ENCODE peak calls at places on chromosomes 11 and 22, in nine cellular contexts. O is naive thymus-derived CD4-positive, alpha-beta T cell; J is A549; U is neuronal stem cell; V is hepatocyte; R is K562; B is astrocyte; H is CD8-positive, alpha-beta T cell; M is heart right ventricle. I is an unnamed sample.

GRCh38 chr11:6333112-6333511 is 12.8 kb upstream of the CAVIN3 start:
- DNase-seq in R (no peak), U (no peak), M (no peak), J (no peak), V (no peak), H (no peak), B (no peak), O (no peak), I (no peak)

GRCh38 chr22:26502688-26503561 is 9.3 kb downstream of the TFIP11 start:
- DNase-seq in O (peak; percentile 15), M (peak; percentile 25), H (peak; percentile 56), U (peak; percentile 31), R (no peak), J (peak; percentile 37), B (peak; percentile 37), V (peak; percentile 48), I (peak; percentile 53)

GRCh38 chr11:23123766-23124165 is 263.5 kb upstream of the CCDC179 start:
- DNase-seq in V (peak; percentile 49), R (no peak), M (no peak), U (no peak), H (no peak), B (peak; percentile 57), O (no peak), J (peak; percentile 16), I (peak; percentile 43)

GRCh38 chr11:107566569-107566968 is 1.0 kb upstream of the ALKBH8 start:
- DNase-seq in B (no peak), V (no peak), U (no peak), O (no peak), J (no peak), R (no peak), H (no peak), M (no peak), I (no peak)

GRCh38 chr11:25039165-25039564 is 542.3 kb downstream of the LUZP2 start:
- DNase-seq in O (no peak), J (no peak), M (no peak), H (no peak), U (no peak), B (no peak), V (no peak), R (no peak), I (no peak)

GRCh38 chr11:61736310-61736709 is 16.1 kb upstream of the MYRF start:
- DNase-seq in J (no peak), V (no peak), U (no peak), M (no peak), H (no peak), B (no peak), R (no peak), O (no peak), I (no peak)

GRCh38 chr11:1933416-1934325 is 13.5 kb upstream of the MRPL23 start:
- DNase-seq in J (no peak), V (no peak), B (no peak), M (no peak), U (no peak), O (no peak), H (no peak), R (no peak), I (no peak)

GRCh38 chr22:21015051-21016006 is at the start of gene P2RX6:
- DNase-seq in U (no peak), V (no peak), R (peak; percentile 81), B (peak; percentile 16), M (peak; percentile 67), O (no peak), J (no peak), H (no peak), I (no peak)

GRCh38 chr11:122342089-122342749 is 226.2 kb upstream of the BLID start:
- DNase-seq in O (no peak), H (no peak), U (no peak), R (no peak), V (no peak), J (peak; percentile 5), B (no peak), M (no peak), I (no peak)

GRCh38 chr11:32473282-32473909 is 38.1 kb upstream of the WT1 start:
- DNase-seq in U (no peak), B (no peak), R (no peak), J (no peak), V (no peak), M (no peak), O (no peak), H (no peak), I (no peak)

GRCh38 chr11:62071408-62071807 is 52.4 kb upstream of the INCENP start:
- DNase-seq in J (no peak), H (no peak), B (no peak), U (no peak), V (no peak), R (no peak), O (no peak), M (no peak), I (no peak)

GRCh38 chr11:114173836-114174235 is 114.3 kb downstream of the ZBTB16 start:
- DNase-seq in B (no peak), V (no peak), U (no peak), M (no peak), O (no peak), R (no peak), J (no peak), H (no peak), I (no peak)
- H3K4me1 ChIP-seq in B (no peaks in the 10 kb centered on the region), V (peaks cover 97% of the 10 kb centered on the region), U (peaks cover 49% of the 10 kb centered on the region), M (peaks cover 82% of the 10 kb centered on the region), O (peaks cover 52% of the 10 kb centered on the region), R (no peaks in the 10 kb centered on the region), J (no peaks in the 10 kb centered on the region), H (peaks cover 71% of the 10 kb centered on the region), I (no peaks in the 10 kb centered on the region)

GRCh38 chr11:29249713-29250112 is 767.1 kb downstream of the KCNA4 start:
- DNase-seq in B (no peak), V (no peak), M (no peak), J (no peak), O (no peak), H (no peak), R (no peak), U (no peak), I (no peak)
- H3K4me1 ChIP-seq in B (no peaks in the 10 kb centered on the region), V (no peaks in the 10 kb centered on the region), M (no peaks in the 10 kb centered on the region), J (no peaks in the 10 kb centered on the region), O (no peaks in the 10 kb centered on the region), H (no peaks in the 10 kb centered on the region), R (no peaks in the 10 kb centered on the region), U (no peaks in the 10 kb centered on the region), I (no peaks in the 10 kb centered on the region)

GRCh38 chr11:76835928-76836612 is 24.6 kb upstream of the ACER3 start:
- DNase-seq in O (no peak), J (peak; percentile 64), R (no peak), V (peak; percentile 53), U (no peak), B (peak; percentile 61), H (no peak), M (no peak), I (no peak)

GRCh38 chr11:76835030-76835429 is 25.7 kb upstream of the ACER3 start:
- DNase-seq in R (no peak), J (no peak), U (no peak), B (no peak), O (no peak), V (no peak), M (no peak), H (no peak), I (no peak)

GRCh38 chr11:76831911-76832310 is 28.8 kb upstream of the ACER3 start:
- DNase-seq in H (no peak), U (no peak), M (no peak), B (no peak), R (no peak), J (no peak), O (no peak), V (no peak), I (no peak)

GRCh38 chr11:76832365-76832764 is 28.4 kb upstream of the ACER3 start:
- DNase-seq in H (no peak), J (no peak), O (no peak), R (no peak), U (no peak), M (no peak), V (no peak), B (no peak), I (no peak)

DNA sequence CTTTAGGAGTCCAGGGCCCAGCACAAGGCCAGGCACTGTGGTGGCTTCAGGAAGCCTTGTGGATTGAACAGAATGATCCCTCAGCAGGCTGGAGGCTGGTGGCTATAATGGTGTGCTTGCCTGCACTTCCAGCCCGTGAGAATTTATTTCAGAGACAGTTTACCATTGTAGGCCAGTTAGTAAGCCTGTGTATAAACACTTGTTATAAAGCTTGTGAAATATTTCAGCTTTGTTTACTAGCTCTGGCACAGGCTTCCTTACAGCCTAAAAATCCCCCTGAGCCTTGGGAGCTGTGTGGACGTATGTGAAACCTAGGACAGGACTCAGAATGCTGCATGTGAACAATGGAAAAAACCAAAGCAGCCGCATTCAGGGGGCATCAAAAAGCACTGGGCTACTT is 26.6 kb upstream of the ACER3 start:
- DNase-seq in H (no peak), U (no peak), M (no peak), O (no peak), B (no peak), J (no peak), R (no peak), V (peak; percentile 19), I (no peak)
- H3K4me1 ChIP-seq in H (no peaks in the 10 kb centered on the region), U (peaks cover 5% of the 10 kb centered on the region), M (peaks cover 6% of the 10 kb centered on the region), O (no peaks in the 10 kb centered on the region), B (no peaks in the 10 kb centered on the region), J (peaks cover 33% of the 10 kb centered on the region), R (peaks cover 29% of the 10 kb centered on the region), V (peaks cover 13% of the 10 kb centered on the region), I (no peaks in the 10 kb centered on the region)

GRCh38 chr11:34654491-34655334 is 33.8 kb downstream of the EHF start:
- DNase-seq in H (no peak), U (no peak), B (peak; percentile 37), M (peak; percentile 44), O (no peak), V (peak; percentile 70), R (no peak), J (peak; percentile 98), I (peak; percentile 54)

GRCh38 chr11:34655335-34656008 is 34.6 kb downstream of the EHF start:
- DNase-seq in M (no peak), O (no peak), V (no peak), U (no peak), R (no peak), J (peak; percentile 76), B (peak; percentile 89), H (no peak), I (no peak)

GRCh38 chr11:34653031-34653430 is 32.1 kb downstream of the EHF start:
- DNase-seq in H (no peak), O (no peak), M (no peak), U (no peak), V (no peak), J (no peak), R (no peak), B (no peak), I (no peak)

GRCh38 chr11:34652191-34652958 is 31.5 kb downstream of the EHF start:
- DNase-seq in M (no peak), O (no peak), B (peak; percentile 36), H (no peak), U (no peak), J (no peak), V (no peak), R (peak; percentile 48), I (no peak)

DNA sequence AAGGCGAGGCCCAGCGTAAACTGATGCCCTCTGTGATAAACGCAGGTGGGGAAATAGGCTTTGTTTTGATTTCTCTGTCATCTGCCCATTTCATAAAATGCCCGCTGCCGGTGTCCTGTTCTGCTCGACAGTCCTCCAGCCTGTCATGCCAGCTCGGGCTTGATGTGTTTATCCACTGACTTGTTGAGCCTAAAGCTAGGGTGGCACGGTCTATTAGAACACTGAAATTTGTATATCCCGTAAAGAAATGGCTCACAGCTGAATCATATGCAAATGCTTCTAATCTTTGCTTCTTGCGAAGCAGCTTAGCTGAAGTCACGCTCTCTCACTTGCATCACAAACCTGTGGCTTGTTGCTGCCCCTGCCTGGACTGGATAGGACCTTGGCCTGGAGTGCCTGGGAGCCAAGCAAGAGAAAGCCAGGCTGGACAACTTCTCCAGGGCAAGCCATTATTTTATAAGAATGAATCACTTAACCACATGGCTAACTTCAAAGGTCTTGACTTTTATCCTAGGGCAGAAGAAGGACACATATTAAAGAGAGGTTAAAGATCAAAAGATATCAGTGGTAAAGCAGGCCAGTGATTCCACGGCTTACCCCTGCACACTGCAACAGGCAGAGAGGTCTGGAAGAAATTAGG is 33.1 kb downstream of the EHF start:
- DNase-seq in B (peak; percentile 98), M (no peak), R (no peak), U (no peak), H (no peak), O (no peak), V (peak; percentile 84), J (peak; percentile 98), I (peak; percentile 79)
- H3K4me1 ChIP-seq in B (peaks cover 41% of the 10 kb centered on the region), M (no peaks in the 10 kb centered on the region), R (no peaks in the 10 kb centered on the region), U (peaks cover 13% of the 10 kb centered on the region), H (peaks cover 43% of the 10 kb centered on the region), O (peaks cover 21% of the 10 kb centered on the region), V (peaks cover 6% of the 10 kb centered on the region), J (peaks cover 51% of the 10 kb centered on the region), I (peaks cover 66% of the 10 kb centered on the region)

I was measured in HAP-1.